ENCODE peak calls at places on chromosome 15, in five cellular contexts. D is uterus, B is hepatocyte, N is MM.1S, P is foreskin keratinocyte. I is an unnamed sample.

GRCh38 chr15:67980171-67980570 is 73.9 kb upstream of the PIAS1 start:
- DNase-seq in B (no peak), P (peak; percentile 66), D (no peak), N (no peak), I (no peak)

GRCh38 chr15:85540085-85540797 is 159.8 kb downstream of the AKAP13 start:
- DNase-seq in B (no peak), N (no peak), D (no peak), P (no peak), I (no peak)

GRCh38 chr15:90837052-90837621 is 31.3 kb upstream of the FURIN start:
- DNase-seq in N (no peak), P (peak; percentile 21), D (no peak), B (peak; percentile 15), I (no peak)

GRCh38 chr15:48862705-48863104 is 15.2 kb upstream of the EID1 start:
- DNase-seq in N (peak; percentile 34), P (no peak), D (no peak), B (no peak), I (no peak)

GRCh38 chr15:96340348-96340610 is 9.8 kb downstream of the NR2F2 start:
- DNase-seq in D (no peak), B (no peak), N (no peak), P (no peak), I (no peak)

GRCh38 chr15:44194397-44195150 is 497 bp downstream of the FRMD5 start:
- DNase-seq in P (peak; percentile 87), B (peak; percentile 73), D (peak; percentile 14), N (peak; percentile 12), I (peak; percentile 14)

GRCh38 chr15:32718822-32719716 is 1.3 kb downstream of the GREM1 start:
- DNase-seq in B (peak; percentile 19), N (no peak), P (no peak), D (no peak), I (no peak)

GRCh38 chr15:73928241-73928579 is 1.9 kb downstream of the LOXL1 start:
- DNase-seq in B (no peak), P (no peak), D (no peak), N (no peak), I (no peak)

GRCh38 chr15:47944911-47945310 is 175.9 kb upstream of the SLC24A5 start:
- DNase-seq in B (no peak), P (no peak), D (no peak), N (no peak), I (no peak)

GRCh38 chr15:80588801-80589200 is 106.3 kb upstream of the ABHD17C start:
- DNase-seq in B (peak; percentile 72), N (no peak), P (peak; percentile 99), D (no peak), I (peak; percentile 96)

GRCh38 chr15:35696767-35697231 is 150.8 kb upstream of the DPH6 start:
- DNase-seq in D (no peak), B (peak; percentile 71), P (peak; percentile 95), N (no peak), I (peak; percentile 43)

GRCh38 chr15:36964626-36965025 is 135.7 kb downstream of the MEIS2 start:
- DNase-seq in B (no peak), P (no peak), N (no peak), D (no peak), I (no peak)

GRCh38 chr15:99702895-99703602 is 30.2 kb downstream of the LYSMD4 start:
- DNase-seq in B (no peak), P (peak; percentile 49), D (no peak), N (no peak), I (no peak)

GRCh38 chr15:95470997-95471692 is 859.4 kb upstream of the NR2F2 start:
- DNase-seq in N (no peak), B (no peak), D (no peak), P (no peak), I (no peak)

GRCh38 chr15:68370768-68371151 is 61.2 kb downstream of the ITGA11 start:
- DNase-seq in P (no peak), B (no peak), N (no peak), D (no peak), I (no peak)

GRCh38 chr15:80250614-80251504 is 1.2 kb downstream of the CTXND1 start:
- DNase-seq in B (no peak), P (no peak), D (no peak), N (no peak), I (no peak)

GRCh38 chr15:101604124-101604874 is 47.9 kb downstream of the TM2D3 start:
- DNase-seq in B (no peak), P (no peak), N (no peak), D (no peak), I (no peak)

GRCh38 chr15:101372149-101372577 is 77.1 kb upstream of the SNRPA1 start:
- DNase-seq in B (peak; percentile 35), D (no peak), N (no peak), P (no peak), I (no peak)

GRCh38 chr15:73921257-73921890 is 4.9 kb upstream of the LOXL1 start:
- DNase-seq in D (no peak), B (no peak), N (no peak), P (no peak), I (no peak)

GRCh38 chr15:60428935-60429334 is 31.1 kb upstream of the ANXA2 start:
- DNase-seq in N (no peak), D (no peak), B (no peak), P (no peak), I (no peak)

GRCh38 chr15:87500240-87500639 is 756.3 kb downstream of the NTRK3 start:
- DNase-seq in P (no peak), D (no peak), B (no peak), N (no peak), I (no peak)

GRCh38 chr15:95793226-95793625 is 537.3 kb upstream of the NR2F2 start:
- DNase-seq in N (no peak), P (no peak), B (no peak), D (no peak), I (no peak)

GRCh38 chr15:89141885-89142284 is 53.6 kb downstream of the ABHD2 start:
- DNase-seq in P (no peak), B (no peak), D (no peak), N (no peak), I (no peak)

GRCh38 chr15:70156781-70157261 is 59.1 kb upstream of the TLE3 start:
- DNase-seq in D (peak; percentile 60), B (no peak), N (no peak), P (no peak), I (no peak)

DNA sequence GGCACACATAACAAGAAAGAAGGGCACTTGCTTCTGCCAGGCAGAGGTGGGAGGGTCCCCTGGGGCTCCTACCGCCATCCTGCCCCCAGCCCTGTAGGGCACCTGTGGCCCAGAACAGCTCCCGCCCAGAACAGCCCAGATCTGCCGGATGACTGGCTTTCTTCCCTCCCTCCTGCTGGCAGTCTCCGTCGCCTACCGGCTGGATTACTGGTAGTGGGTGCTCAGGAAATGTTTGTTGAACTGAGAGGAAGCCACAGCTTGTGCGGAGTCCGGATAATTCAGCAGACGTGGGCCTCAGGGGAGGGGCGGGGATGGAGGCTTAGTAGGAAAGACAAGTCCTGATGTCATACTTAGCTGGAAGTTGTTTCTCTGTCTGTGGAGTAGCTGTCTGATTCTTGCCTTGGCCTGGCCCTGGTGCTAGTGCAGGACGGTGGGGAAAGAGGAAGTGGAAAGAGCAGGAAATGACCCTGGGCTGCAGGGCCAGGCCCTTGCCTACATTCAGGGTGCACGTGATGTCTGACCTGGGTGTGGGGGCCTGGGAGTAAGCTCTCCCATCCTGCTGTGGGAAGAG is 6.7 kb downstream of the CCDC9B start:
- DNase-seq in D (no peak), N (no peak), P (no peak), B (peak; percentile 75), I (no peak)
- H3K27ac ChIP-seq in D (peak overlapping the region; percentile 68), N (no peak overlapping the region), P (no peak overlapping the region), B (peak overlapping the region; percentile 85), I (peak overlapping the region; percentile 52)

GRCh38 chr15:77180270-77180669 is 109.4 kb upstream of the TSPAN3 start:
- DNase-seq in B (no peak), P (no peak), N (no peak), D (no peak), I (no peak)

GRCh38 chr15:77180757-77181156 is 109.8 kb upstream of the TSPAN3 start:
- DNase-seq in N (no peak), P (no peak), B (no peak), D (no peak), I (no peak)

GRCh38 chr15:77181305-77182074 is 110.6 kb upstream of the TSPAN3 start:
- DNase-seq in B (no peak), N (peak; percentile 49), D (no peak), P (no peak), I (no peak)

GRCh38 chr15:77185242-77185785 is 114.4 kb upstream of the TSPAN3 start:
- DNase-seq in B (no peak), P (no peak), N (no peak), D (no peak), I (no peak)

DNA sequence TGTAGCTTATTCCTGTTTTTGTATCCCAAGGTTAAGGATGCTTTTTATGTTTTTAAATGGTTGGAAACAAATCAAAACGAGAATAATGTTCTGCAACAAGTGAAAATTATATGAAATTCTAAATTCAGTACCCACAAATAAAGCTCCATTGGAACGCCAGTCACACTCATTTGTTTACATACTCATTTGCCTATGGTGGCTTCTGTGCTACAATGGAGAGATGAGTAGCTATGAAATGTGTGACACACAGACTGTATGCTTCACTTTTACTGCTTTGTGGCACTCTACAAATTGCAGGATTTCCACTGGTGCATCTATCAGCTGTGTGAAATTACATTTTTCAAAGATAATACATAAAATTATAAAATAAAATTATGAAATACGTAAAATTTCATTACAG is 112.2 kb upstream of the TSPAN3 start:
- DNase-seq in D (no peak), P (no peak), B (no peak), N (no peak), I (no peak)
- H3K27ac ChIP-seq in D (no peak overlapping the region), P (no peak overlapping the region), B (no peak overlapping the region), N (no peak overlapping the region), I (no peak overlapping the region)

GRCh38 chr15:71674354-71674753 is 136.0 kb upstream of the NR2E3 start:
- DNase-seq in P (no peak), N (no peak), D (no peak), B (no peak), I (no peak)
- H3K27ac ChIP-seq in P (no peak overlapping the region), N (no peak overlapping the region), D (no peak overlapping the region), B (no peak overlapping the region), I (no peak overlapping the region)

GRCh38 chr15:58465866-58466517 is 34.2 kb downstream of the LIPC start:
- DNase-seq in B (no peak), N (no peak), P (peak; percentile 30), D (no peak), I (no peak)

GRCh38 chr15:58465070-58465469 is 33.3 kb downstream of the LIPC start:
- DNase-seq in D (no peak), P (no peak), N (no peak), B (no peak), I (no peak)

GRCh38 chr15:58466566-58466965 is 34.8 kb downstream of the LIPC start:
- DNase-seq in D (no peak), N (no peak), B (no peak), P (no peak), I (no peak)

GRCh38 chr15:58467722-58468436 is 36.1 kb downstream of the LIPC start:
- DNase-seq in D (no peak), N (no peak), P (no peak), B (no peak), I (no peak)

DNA sequence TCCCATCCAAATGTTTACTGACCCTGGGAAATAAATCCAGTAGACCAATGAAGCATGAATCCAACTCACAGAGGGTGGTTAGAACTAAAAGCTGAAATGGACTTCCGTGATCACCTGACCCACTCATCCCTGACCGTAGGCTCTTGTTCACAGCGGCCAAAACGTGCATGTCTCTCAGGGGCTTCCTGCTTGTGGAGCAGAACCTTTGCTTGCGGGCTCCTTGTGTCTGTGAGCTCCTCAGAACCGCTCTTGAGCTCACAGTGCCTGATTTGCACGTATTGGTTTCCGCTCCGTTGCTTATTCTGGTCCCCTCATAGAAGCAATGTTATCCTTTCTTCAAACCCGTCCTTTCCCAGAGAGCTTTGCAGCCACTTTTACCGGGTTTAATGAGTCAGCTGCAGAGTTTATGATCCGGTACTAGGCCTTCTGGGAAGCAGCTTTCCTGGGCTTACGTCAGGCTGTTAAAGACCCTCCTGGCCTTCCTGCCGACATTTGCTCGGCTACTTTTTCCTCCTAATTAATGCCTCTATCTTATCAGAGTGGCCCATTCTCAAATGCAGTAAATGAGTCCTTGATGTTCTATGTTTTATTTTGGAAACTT is 35.4 kb downstream of the LIPC start:
- DNase-seq in P (no peak), B (no peak), D (no peak), N (no peak), I (no peak)
- H3K27ac ChIP-seq in P (no peak overlapping the region), B (peak overlapping the region; percentile 77), D (no peak overlapping the region), N (no peak overlapping the region), I (no peak overlapping the region)

I was measured in epithelial cell of prostate.